ENCODE peak calls at places on chromosomes 7 and 10, in nine cellular contexts. F is stomach, C is A549, R is ovary, G is sigmoid colon, W is transverse colon, H is tibial nerve, M is HepG2, X is suprapubic skin. P is an unnamed sample.

GRCh38 chr7:148670374-148670773 is 28.3 kb upstream of the CUL1 start:
- DNase-seq in F (no peak), C (no peak), R (no peak), G (no peak), W (no peak), H (no peak), M (no peak), X (no peak), P (no peak)

GRCh38 chr7:138932870-138933269 is 48.3 kb downstream of the KIAA1549 start:
- DNase-seq in F (no peak), C (no peak), R (no peak), G (no peak), W (no peak), H (no peak), M (no peak), X (no peak), P (no peak)

GRCh38 chr10:46284286-46285229 is 2.2 kb upstream of the ANTXRL start:
- DNase-seq in F (peak; percentile 90), C (peak; percentile 89), R (peak; percentile 75), G (peak; percentile 91), W (peak; percentile 93), H (peak; percentile 76), M (peak; percentile 31), X (peak; percentile 92), P (peak; percentile 93)

GRCh38 chr7:151831606-151832005 is 45.3 kb downstream of the PRKAG2 start:
- DNase-seq in F (no peak), C (no peak), R (no peak), G (no peak), W (no peak), H (no peak), M (no peak), X (no peak), P (no peak)

GRCh38 chr7:80749270-80749669 is 110.8 kb downstream of the CD36 start:
- DNase-seq in F (no peak), C (no peak), R (no peak), G (no peak), W (no peak), H (no peak), M (no peak), X (no peak), P (no peak)

GRCh38 chr7:137618748-137619147 is 228.0 kb downstream of the DGKI start:
- DNase-seq in F (no peak), C (no peak), R (no peak), G (no peak), W (no peak), H (no peak), M (no peak), X (no peak), P (no peak)

GRCh38 chr7:95469850-95470249 is 15.9 kb upstream of the ASB4 start:
- DNase-seq in F (no peak), C (peak; percentile 35), R (no peak), G (no peak), W (no peak), H (no peak), M (peak; percentile 66), X (no peak), P (no peak)

GRCh38 chr10:2748287-2748686 is 319.1 kb upstream of the PFKP start:
- DNase-seq in F (no peak), C (no peak), R (no peak), G (no peak), W (no peak), H (no peak), M (no peak), X (no peak), P (no peak)

GRCh38 chr10:74213571-74214162 is 62.6 kb downstream of the ADK start:
- DNase-seq in F (no peak), C (peak; percentile 59), R (peak; percentile 34), G (no peak), W (peak; percentile 25), H (no peak), M (peak; percentile 48), X (no peak), P (peak; percentile 48)

GRCh38 chr10:49768329-49768728 is 6.2 kb upstream of the OGDHL start:
- DNase-seq in F (no peak), C (no peak), R (no peak), G (no peak), W (no peak), H (no peak), M (no peak), X (no peak), P (peak; percentile 64)

GRCh38 chr10:101538481-101538880 is 49.6 kb downstream of the POLL start:
- DNase-seq in F (no peak), C (no peak), R (no peak), G (no peak), W (no peak), H (no peak), M (no peak), X (no peak), P (no peak)

GRCh38 chr7:33711231-33712019 is 193.9 kb upstream of the BMPER start:
- DNase-seq in F (no peak), C (no peak), R (no peak), G (no peak), W (no peak), H (no peak), M (no peak), X (no peak), P (no peak)

GRCh38 chr7:27237735-27238334 is 4.8 kb upstream of the EVX1 start:
- DNase-seq in F (no peak), C (no peak), R (no peak), G (no peak), W (no peak), H (no peak), M (no peak), X (no peak), P (no peak)

GRCh38 chr7:89001306-89001705 is 205.8 kb upstream of the TEX47 start:
- DNase-seq in F (no peak), C (no peak), R (peak; percentile 22), G (no peak), W (no peak), H (no peak), M (no peak), X (no peak), P (no peak)

GRCh38 chr7:74544706-74545469 is 91.2 kb downstream of the GTF2IRD1 start:
- DNase-seq in F (peak; percentile 68), C (peak; percentile 76), R (no peak), G (no peak), W (peak; percentile 65), H (no peak), M (peak; percentile 44), X (no peak), P (no peak)

DNA sequence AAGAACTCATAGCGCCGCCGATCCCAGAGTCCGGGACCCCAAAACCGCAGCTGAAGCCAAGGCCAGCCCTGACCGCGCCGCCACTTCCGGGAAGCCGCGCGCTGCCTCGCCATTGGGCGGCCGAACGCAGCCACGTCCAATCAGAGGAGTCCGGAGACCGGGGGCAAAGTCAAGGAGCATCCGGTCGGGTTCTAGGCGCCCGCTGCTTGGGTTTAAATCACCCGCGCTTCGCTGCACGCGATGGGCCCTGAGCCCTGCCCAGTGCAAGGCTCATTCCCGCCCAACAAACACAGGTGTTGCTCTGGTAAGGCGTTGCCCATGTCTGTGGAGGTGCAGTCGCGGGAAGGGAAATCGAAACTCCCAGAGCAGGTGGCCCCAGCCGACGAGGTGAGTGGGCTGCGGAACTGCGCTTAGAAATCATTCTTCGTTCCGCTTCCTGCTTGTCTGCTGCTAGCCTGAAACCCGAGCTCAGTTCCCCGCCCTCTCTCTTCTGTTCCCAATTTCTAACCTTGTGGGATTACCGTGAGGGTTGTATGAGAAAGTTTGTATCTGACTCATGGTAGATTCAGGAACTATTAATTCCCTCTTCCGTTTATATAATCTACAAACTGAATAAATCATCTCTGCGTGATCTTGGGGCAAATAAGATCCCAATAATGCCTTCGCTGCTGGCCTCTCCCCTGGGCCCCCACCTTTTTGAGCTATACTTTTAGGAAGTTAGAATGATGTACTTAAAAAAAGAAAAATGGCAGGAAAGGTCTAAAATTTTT is at the start of gene DCLRE1C:
- DNase-seq in F (peak; percentile 93), C (peak; percentile 89), R (peak; percentile 86), G (peak; percentile 95), W (peak; percentile 96), H (peak; percentile 79), M (peak; percentile 88), X (peak; percentile 94), P (peak; percentile 97)
- TF ChIP-seq POLR2A in F (no peak), C (peak; percentile 77), R (no peak), G (no peak), W (peak; percentile 87), H (no peak), M (peak; percentile 78), X (peak; percentile 11), P (no peak)

GRCh38 chr10:86105181-86105580 is 261.4 kb downstream of the GRID1 start:
- DNase-seq in F (no peak), C (no peak), R (no peak), G (no peak), W (no peak), H (no peak), M (no peak), X (no peak), P (no peak)
- TF ChIP-seq EP300 in F (no peak), C (no peak), R (no peak), G (no peak), W (no peak), H (no peak), M (no peak), X (no peak), P (no peak)

GRCh38 chr7:28509256-28510021 is 97.1 kb downstream of the CREB5 start:
- DNase-seq in F (no peak), C (no peak), R (no peak), G (peak; percentile 72), W (no peak), H (no peak), M (no peak), X (no peak), P (no peak)
- TF ChIP-seq POLR2A in F (no peak), C (no peak), R (no peak), G (no peak), W (no peak), H (no peak), M (no peak), X (no peak), P (no peak)

GRCh38 chr10:128484041-128484440 is 357.8 kb upstream of the MKI67 start:
- DNase-seq in F (no peak), C (no peak), R (no peak), G (peak; percentile 20), W (no peak), H (no peak), M (no peak), X (no peak), P (no peak)

GRCh38 chr10:128483216-128483615 is 357.0 kb upstream of the MKI67 start:
- DNase-seq in F (no peak), C (no peak), R (no peak), G (peak; percentile 57), W (no peak), H (no peak), M (no peak), X (no peak), P (no peak)

GRCh38 chr10:128476845-128477244 is 350.6 kb upstream of the MKI67 start:
- DNase-seq in F (no peak), C (no peak), R (no peak), G (no peak), W (no peak), H (no peak), M (no peak), X (no peak), P (no peak)

GRCh38 chr10:128480601-128481000 is 354.4 kb upstream of the MKI67 start:
- DNase-seq in F (no peak), C (no peak), R (no peak), G (no peak), W (no peak), H (no peak), M (no peak), X (no peak), P (no peak)

DNA sequence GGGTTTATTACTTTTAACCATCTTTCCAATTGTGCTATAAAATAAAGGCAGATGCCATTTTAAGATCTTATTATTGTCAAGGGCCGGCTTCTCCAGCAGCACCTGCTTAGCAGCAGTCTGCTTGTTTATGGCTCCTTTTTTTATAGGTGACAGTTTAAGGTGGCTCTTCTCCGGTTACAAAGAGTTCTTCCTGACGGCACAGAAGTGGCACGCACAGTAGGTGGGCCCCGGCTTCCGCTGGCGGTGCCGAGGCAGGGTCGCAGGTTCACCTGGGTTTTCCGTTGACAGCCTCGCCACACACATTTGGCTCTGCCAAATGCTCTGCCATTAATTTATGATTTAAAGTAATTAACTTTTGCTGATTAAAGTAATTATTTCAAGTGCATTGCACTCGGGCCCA is 354.9 kb upstream of the MKI67 start:
- DNase-seq in F (no peak), C (no peak), R (no peak), G (no peak), W (no peak), H (no peak), M (no peak), X (no peak), P (no peak)
- TF ChIP-seq EP300 in F (no peak), C (no peak), R (no peak), G (no peak), W (no peak), H (no peak), M (no peak), X (no peak), P (no peak)

P was measured in upper lobe of left lung.